ENCODE peak calls at places on chromosomes 6 and 20, in eight cellular contexts. Y is neural progenitor cell; G is ovary; A is psoas muscle; R is CD8-positive, alpha-beta memory T cell; M is adrenal gland; D is aorta; K is heart left ventricle. Z is an unnamed sample. For H3K27me3, the result is how much of the 10 kb centered on the place peaks cover.

GRCh38 chr20:48214601-48215000 is 429.3 kb upstream of the SULF2 start:
- DNase-seq in D (no peak), A (no peak), G (no peak), R (no peak), K (no peak), Y (no peak), M (no peak), Z (no peak)

GRCh38 chr20:57657537-57658446 is 37.6 kb upstream of the ZBP1 start:
- DNase-seq in D (peak), Y (no peak), R (peak), K (peak), G (no peak), M (peak), A (peak), Z (peak)

GRCh38 chr20:35992713-35993335 is 24.4 kb downstream of the CNBD2 start:
- DNase-seq in G (peak), R (peak), K (no peak), M (peak), Y (peak), A (no peak), D (no peak), Z (no peak)

GRCh38 chr6:106670236-106670635 is 40.9 kb downstream of the QRSL1 start:
- DNase-seq in G (no peak), Y (no peak), D (no peak), K (no peak), R (no peak), A (no peak), M (no peak), Z (no peak)

GRCh38 chr6:159608961-159609673 is 83.9 kb downstream of the SOD2 start:
- DNase-seq in K (no peak), D (no peak), M (no peak), R (no peak), A (no peak), Y (peak), G (no peak), Z (no peak)

GRCh38 chr6:147559016-147559415 is 50.5 kb downstream of the SAMD5 start:
- DNase-seq in A (no peak), G (no peak), K (no peak), M (no peak), R (no peak), Y (no peak), D (no peak), Z (no peak)

GRCh38 chr6:131948692-131949614 is 2.2 kb downstream of the CCN2 start:
- DNase-seq in G (peak), K (peak), D (peak), A (peak), Y (no peak), R (no peak), M (peak), Z (no peak)

GRCh38 chr6:39934060-39934757 is at the start of gene MOCS1:
- DNase-seq in G (peak), D (peak), K (peak), Y (peak), M (peak), A (peak), R (peak), Z (peak)

GRCh38 chr6:31970604-31971271 is 1.2 kb downstream of the DXO start:
- DNase-seq in D (peak), A (no peak), R (no peak), M (peak), Y (no peak), G (no peak), K (no peak), Z (no peak)

GRCh38 chr20:61387204-61387958 is 135.3 kb downstream of the CDH4 start:
- DNase-seq in Y (peak), R (no peak), G (no peak), K (no peak), A (no peak), M (no peak), D (peak), Z (no peak)

GRCh38 chr20:4160761-4161305 is 145.5 kb upstream of the RNF24 start:
- DNase-seq in D (peak), G (peak), A (no peak), R (no peak), Y (peak), M (peak), K (peak), Z (no peak)

GRCh38 chr20:33481431-33481941 is 8.4 kb upstream of the CBFA2T2 start:
- DNase-seq in D (no peak), A (no peak), G (no peak), K (no peak), R (no peak), M (no peak), Y (no peak), Z (no peak)

GRCh38 chr6:29516108-29516507 is 28.4 kb upstream of the MAS1L start:
- DNase-seq in M (no peak), D (no peak), K (no peak), A (no peak), Y (no peak), R (no peak), G (no peak), Z (no peak)

GRCh38 chr20:61909821-61910220 is 155.9 kb downstream of the TAF4 start:
- DNase-seq in G (no peak), A (no peak), D (no peak), K (no peak), R (no peak), M (no peak), Y (no peak), Z (no peak)

DNA sequence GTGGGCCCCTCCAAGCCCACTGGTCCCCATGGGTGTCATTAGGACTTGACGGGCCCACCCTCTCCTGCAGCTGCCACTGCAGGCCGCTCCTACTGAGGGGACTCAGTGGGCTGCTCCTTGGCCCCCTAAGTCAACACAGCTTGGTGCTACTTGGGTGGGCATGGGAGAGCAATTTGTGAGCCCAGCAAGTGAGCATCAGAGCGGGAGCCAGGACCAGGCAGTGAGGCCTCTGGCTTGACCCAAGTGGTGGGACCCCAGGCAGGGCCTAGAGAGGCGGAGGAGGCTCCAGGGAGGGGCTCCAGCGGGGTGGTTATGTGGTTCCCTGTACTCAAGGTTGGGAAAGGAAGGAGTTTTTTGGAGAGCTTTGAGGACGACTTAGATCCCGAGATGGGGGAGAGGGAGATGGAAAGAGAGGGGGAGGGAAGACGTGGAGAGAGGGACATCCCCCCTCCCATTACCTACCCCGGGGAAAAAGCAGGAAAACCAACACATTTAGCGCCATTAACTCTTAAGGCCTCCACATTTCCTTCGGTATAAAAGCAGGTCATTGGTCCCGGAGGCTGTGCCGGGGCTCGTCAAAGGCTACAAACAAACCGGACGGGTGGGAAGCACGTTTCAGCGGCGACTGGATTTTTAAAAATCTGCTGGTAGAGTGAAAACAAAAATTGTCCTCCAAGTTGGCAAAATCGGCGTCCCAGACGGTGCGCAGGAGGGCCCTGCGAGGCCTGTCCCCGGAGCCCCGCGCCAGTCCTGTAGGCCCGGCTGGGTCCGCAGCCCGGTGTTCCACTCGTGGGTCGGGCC is 8.8 kb downstream of the FOXC1 start:
- DNase-seq in A (no peak), R (no peak), G (no peak), Y (peak), K (peak), M (no peak), D (no peak), Z (no peak)
- H3K27me3 ChIP-seq in A (under half), R (under half), G (under half), Y (half or more), K (under half), M (under half), D (under half), Z (under half)

GRCh38 chr20:51023617-51024155 is 779 bp upstream of the KCNG1 start:
- DNase-seq in Y (no peak), K (no peak), R (no peak), G (no peak), D (peak), M (no peak), A (no peak), Z (no peak)

GRCh38 chr20:51022227-51022802 is 592 bp downstream of the KCNG1 start:
- DNase-seq in G (no peak), R (no peak), M (no peak), D (no peak), A (no peak), K (no peak), Y (no peak), Z (no peak)

GRCh38 chr20:51022803-51023616 is at the start of gene KCNG1:
- DNase-seq in R (no peak), A (peak), K (peak), G (no peak), D (peak), Y (peak), M (peak), Z (no peak)

GRCh38 chr20:51026317-51026716 is 3.4 kb upstream of the KCNG1 start:
- DNase-seq in Y (no peak), G (no peak), D (no peak), K (no peak), M (no peak), A (no peak), R (no peak), Z (no peak)

GRCh38 chr20:51024761-51025160 is 1.9 kb upstream of the KCNG1 start:
- DNase-seq in D (no peak), K (no peak), A (no peak), Y (no peak), G (no peak), R (no peak), M (no peak), Z (no peak)
- H3K27me3 ChIP-seq in D (under half), K (half or more), A (under half), Y (half or more), G (under half), R (under half), M (under half), Z (under half)

DNA sequence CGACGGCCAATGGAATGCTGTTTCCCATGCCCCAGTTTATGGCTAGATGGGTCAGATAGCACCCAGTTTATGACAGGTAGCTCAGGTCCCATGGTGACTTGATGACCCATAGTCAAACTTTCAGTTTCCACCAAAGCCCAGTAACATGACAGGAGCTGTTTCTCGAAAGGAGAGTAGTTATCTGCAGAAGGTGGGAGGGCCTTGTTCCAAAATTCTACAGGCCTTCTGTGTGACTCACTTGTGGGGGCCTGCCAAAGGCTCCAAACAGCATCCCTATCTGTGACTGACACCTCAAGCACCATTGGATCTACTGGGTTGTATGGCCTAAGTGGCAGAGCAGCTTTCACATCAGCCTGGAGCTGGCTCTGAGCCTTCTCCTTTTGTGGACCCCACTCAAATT is 379.7 kb upstream of the MANEA start:
- DNase-seq in M (no peak), K (no peak), G (no peak), Y (no peak), A (no peak), D (no peak), R (no peak), Z (no peak)
- H3K27me3 ChIP-seq in M (under half), K (under half), G (under half), Y (under half), A (under half), D (under half), R (under half), Z (under half)

GRCh38 chr6:146550911-146551310 is 7.3 kb downstream of the RAB32 start:
- DNase-seq in K (no peak), M (no peak), G (peak), D (no peak), R (no peak), A (no peak), Y (no peak), Z (no peak)
- H3K27me3 ChIP-seq in K (under half), M (under half), G (under half), D (under half), R (under half), A (under half), Y (under half), Z (under half)

GRCh38 chr6:161151660-161152526 is 122.0 kb downstream of the AGPAT4 start:
- DNase-seq in M (no peak), D (no peak), A (no peak), Y (no peak), G (no peak), R (no peak), K (no peak), Z (no peak)
- H3K27me3 ChIP-seq in M (under half), D (under half), A (under half), Y (under half), G (under half), R (under half), K (under half), Z (under half)

GRCh38 chr6:168226832-168227434 is 92.6 kb downstream of the DACT2 start:
- DNase-seq in Y (no peak), M (no peak), K (no peak), A (no peak), G (no peak), R (no peak), D (no peak), Z (no peak)
- H3K27me3 ChIP-seq in Y (under half), M (under half), K (under half), A (under half), G (under half), R (under half), D (under half), Z (under half)

GRCh38 chr6:34092631-34093030 is 53.3 kb downstream of the GRM4 start:
- DNase-seq in G (no peak), Y (no peak), R (no peak), M (no peak), A (no peak), K (no peak), D (no peak), Z (no peak)

GRCh38 chr6:34094474-34095135 is 51.3 kb downstream of the GRM4 start:
- DNase-seq in Y (no peak), R (no peak), M (no peak), K (no peak), D (no peak), A (no peak), G (no peak), Z (no peak)

GRCh38 chr6:34093206-34093605 is 52.7 kb downstream of the GRM4 start:
- DNase-seq in A (no peak), M (no peak), R (no peak), D (no peak), K (no peak), Y (no peak), G (no peak), Z (no peak)

GRCh38 chr6:34095136-34095505 is 50.8 kb downstream of the GRM4 start:
- DNase-seq in D (no peak), Y (no peak), K (no peak), M (no peak), G (no peak), R (no peak), A (no peak), Z (no peak)

DNA sequence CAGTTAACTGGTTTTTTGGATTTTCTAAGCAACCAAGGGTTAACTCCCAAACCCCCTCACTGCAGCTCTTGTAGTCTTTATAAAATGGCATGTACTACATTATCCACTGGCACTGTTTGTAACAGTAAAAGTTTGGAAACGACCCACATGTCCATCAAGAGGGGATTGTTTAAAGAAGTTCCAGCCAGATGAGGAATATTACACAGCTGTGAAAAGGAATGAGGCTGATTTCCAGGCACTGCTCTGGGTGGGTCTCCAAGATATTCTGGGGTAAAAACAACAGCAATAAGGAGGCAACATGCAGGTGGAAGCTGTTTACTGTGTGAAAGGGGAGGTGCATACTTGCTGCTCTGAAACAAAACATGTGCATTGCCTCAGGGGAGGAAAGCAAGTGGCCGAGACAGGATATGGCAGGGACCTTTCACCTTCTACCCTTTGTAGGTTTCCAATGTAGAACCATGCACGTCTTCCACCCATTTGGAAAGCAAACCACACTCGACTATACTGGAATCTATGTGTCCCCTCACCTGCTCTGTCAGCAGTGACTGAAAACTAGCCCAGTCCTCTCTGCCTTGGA is 51.9 kb downstream of the GRM4 start:
- DNase-seq in Y (no peak), K (no peak), R (no peak), G (no peak), D (no peak), A (no peak), M (no peak), Z (no peak)
- H3K27me3 ChIP-seq in Y (under half), K (under half), R (under half), G (under half), D (under half), A (under half), M (under half), Z (half or more)

DNA sequence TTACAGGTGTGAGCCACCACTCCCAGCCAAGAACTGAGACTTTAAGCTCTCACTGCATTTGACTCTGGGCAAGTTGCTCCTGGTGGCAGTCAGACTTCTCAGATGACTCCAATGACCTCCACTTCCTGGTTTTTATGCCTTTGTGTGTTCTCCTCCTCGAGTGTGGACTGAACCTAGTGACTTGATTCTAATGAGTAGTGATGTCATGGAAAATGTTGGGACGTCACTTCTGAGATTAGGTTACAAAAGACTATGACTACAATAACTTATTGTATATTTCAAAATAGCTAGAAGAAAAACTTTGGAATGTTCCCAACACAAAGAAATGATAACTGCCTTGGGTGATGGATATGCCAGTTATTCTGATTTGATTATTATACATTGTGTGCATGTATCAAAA is 12.0 kb downstream of the SPINT3 start:
- DNase-seq in A (no peak), Y (no peak), K (no peak), M (no peak), D (no peak), G (no peak), R (no peak), Z (no peak)
- H3K27me3 ChIP-seq in A (under half), Y (under half), K (under half), M (under half), D (under half), G (under half), R (under half), Z (under half)

GRCh38 chr6:1601616-1602355 is 7.9 kb upstream of the FOXC1 start:
- DNase-seq in R (no peak), A (no peak), M (no peak), D (peak), K (no peak), G (no peak), Y (no peak), Z (no peak)
- H3K27me3 ChIP-seq in R (half or more), A (under half), M (half or more), D (under half), K (half or more), G (under half), Y (half or more), Z (under half)

Z was measured in tibial artery.